ENCODE peak calls at places on chromosomes 11 and 22, in nine cellular contexts. I is astrocyte of the spinal cord, W is fibroblast of pulmonary artery, P is AG04450, A is stomach, O is neural progenitor cell, X is transverse colon, C is thoracic aorta, H is heart right ventricle. E is an unnamed sample.
A peak's percentile ranks its signal among the peaks of the same experiment; 100 is the strongest.

GRCh38 chr11:83528225-83528624 is 242.1 kb upstream of the CCDC90B start:
- DNase-seq in H (no peak), W (no peak), I (no peak), A (no peak), X (no peak), C (no peak), P (no peak), O (no peak), E (no peak)

GRCh38 chr11:92050305-92050704 is 174.3 kb upstream of the FAT3 start:
- DNase-seq in C (no peak), W (no peak), A (no peak), X (no peak), O (peak; percentile 14), I (no peak), P (no peak), H (no peak), E (no peak)

GRCh38 chr11:13463779-13464290 is 813 bp upstream of the BTBD10 start:
- DNase-seq in I (no peak), W (no peak), X (no peak), H (no peak), O (peak; percentile 52), A (no peak), C (no peak), P (no peak), E (peak; percentile 44)

GRCh38 chr11:106482920-106483761 is 405.7 kb downstream of the AASDHPPT start:
- DNase-seq in W (peak; percentile 71), P (peak; percentile 49), A (no peak), C (no peak), I (peak; percentile 85), X (no peak), O (peak; percentile 37), H (no peak), E (peak; percentile 63)

GRCh38 chr11:64647019-64647805 is 56.2 kb downstream of the SLC22A12 start:
- DNase-seq in C (no peak), W (no peak), H (no peak), A (no peak), P (no peak), O (no peak), X (no peak), I (no peak), E (no peak)

GRCh38 chr11:72411623-72412532 is 22.5 kb downstream of the CLPB start:
- DNase-seq in W (no peak), C (no peak), I (no peak), H (no peak), P (no peak), O (peak; percentile 38), X (peak; percentile 25), A (no peak), E (no peak)

GRCh38 chr22:45499746-45500145 is 2.9 kb upstream of the FBLN1 start:
- DNase-seq in X (peak; percentile 30), C (no peak), I (no peak), A (no peak), P (no peak), O (no peak), W (no peak), H (peak; percentile 71), E (no peak)

GRCh38 chr11:2193099-2193886 is 21.7 kb upstream of the TH start:
- DNase-seq in O (no peak), C (no peak), A (peak; percentile 57), W (no peak), P (no peak), H (peak; percentile 57), X (peak; percentile 64), I (no peak), E (no peak)

GRCh38 chr11:63805844-63806415 is 7.3 kb upstream of the SPINDOC start:
- DNase-seq in W (peak; percentile 79), X (no peak), H (no peak), O (no peak), I (no peak), A (no peak), C (no peak), P (no peak), E (no peak)

GRCh38 chr11:11243258-11243789 is 109.7 kb downstream of the CSNK2A3 start:
- DNase-seq in I (no peak), C (no peak), W (no peak), P (no peak), A (no peak), X (no peak), O (no peak), H (peak; percentile 28), E (no peak)

GRCh38 chr11:5364214-5364613 is 12.9 kb downstream of the OR51B6 start:
- DNase-seq in C (no peak), A (no peak), P (peak; percentile 87), O (no peak), I (peak; percentile 69), H (no peak), X (no peak), W (peak; percentile 73), E (peak; percentile 88)

GRCh38 chr11:5366856-5367255 is 15.5 kb downstream of the OR51B6 start:
- DNase-seq in X (no peak), A (no peak), H (no peak), C (no peak), W (peak; percentile 14), O (no peak), P (no peak), I (peak; percentile 12), E (peak; percentile 32)

GRCh38 chr11:5362017-5362625 is 10.8 kb downstream of the OR51B6 start:
- DNase-seq in P (no peak), W (peak; percentile 28), H (no peak), X (no peak), O (no peak), C (no peak), A (no peak), I (no peak), E (no peak)

GRCh38 chr11:5367461-5368074 is 16.0 kb upstream of the OR51M1 start:
- DNase-seq in P (peak; percentile 65), I (peak; percentile 81), C (no peak), O (no peak), H (no peak), X (no peak), W (peak; percentile 92), A (no peak), E (peak; percentile 59)

DNA sequence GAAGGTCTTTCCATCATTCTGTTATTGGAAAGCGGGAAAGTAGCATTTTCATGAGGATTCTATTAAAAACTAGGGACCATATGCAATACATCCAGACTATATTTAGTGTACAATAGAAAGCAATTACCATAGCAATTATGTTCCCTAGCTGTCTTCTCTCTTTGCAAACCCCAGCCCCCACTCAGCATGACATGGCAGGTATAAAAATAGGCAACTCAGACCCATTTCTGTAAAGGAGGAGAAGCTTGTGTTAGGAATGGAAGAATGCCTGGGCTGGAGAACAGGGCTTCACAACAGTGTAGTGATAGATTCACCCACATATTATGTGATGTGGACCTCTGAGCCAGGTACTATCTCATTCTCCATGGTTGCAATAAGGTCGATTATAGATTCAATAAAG is 12.4 kb downstream of the OR51B6 start:
- DNase-seq in O (no peak), C (no peak), P (no peak), X (no peak), H (no peak), I (no peak), W (no peak), A (no peak), E (no peak)
- TF ChIP-seq CTCF in O (no peak), C (no peak), P (no peak), X (no peak), H (no peak), I (no peak), W (no peak), A (no peak), E (no peak)

GRCh38 chr22:29702025-29702930 is 17.5 kb upstream of the CABP7 start:
- DNase-seq in W (no peak), I (no peak), P (no peak), H (no peak), C (no peak), X (peak; percentile 23), A (no peak), O (peak; percentile 58), E (peak; percentile 47)

GRCh38 chr22:29703595-29704195 is 16.1 kb upstream of the CABP7 start:
- DNase-seq in H (no peak), W (no peak), X (no peak), O (no peak), A (no peak), I (no peak), P (no peak), C (no peak), E (no peak)

GRCh38 chr22:29702931-29703594 is 16.7 kb upstream of the CABP7 start:
- DNase-seq in W (no peak), P (no peak), X (no peak), H (peak; percentile 44), A (no peak), C (no peak), I (no peak), O (peak; percentile 45), E (no peak)

GRCh38 chr22:29700206-29700948 is 19.4 kb upstream of the CABP7 start:
- DNase-seq in O (no peak), X (no peak), A (no peak), C (no peak), I (no peak), W (no peak), H (no peak), P (no peak), E (no peak)

DNA sequence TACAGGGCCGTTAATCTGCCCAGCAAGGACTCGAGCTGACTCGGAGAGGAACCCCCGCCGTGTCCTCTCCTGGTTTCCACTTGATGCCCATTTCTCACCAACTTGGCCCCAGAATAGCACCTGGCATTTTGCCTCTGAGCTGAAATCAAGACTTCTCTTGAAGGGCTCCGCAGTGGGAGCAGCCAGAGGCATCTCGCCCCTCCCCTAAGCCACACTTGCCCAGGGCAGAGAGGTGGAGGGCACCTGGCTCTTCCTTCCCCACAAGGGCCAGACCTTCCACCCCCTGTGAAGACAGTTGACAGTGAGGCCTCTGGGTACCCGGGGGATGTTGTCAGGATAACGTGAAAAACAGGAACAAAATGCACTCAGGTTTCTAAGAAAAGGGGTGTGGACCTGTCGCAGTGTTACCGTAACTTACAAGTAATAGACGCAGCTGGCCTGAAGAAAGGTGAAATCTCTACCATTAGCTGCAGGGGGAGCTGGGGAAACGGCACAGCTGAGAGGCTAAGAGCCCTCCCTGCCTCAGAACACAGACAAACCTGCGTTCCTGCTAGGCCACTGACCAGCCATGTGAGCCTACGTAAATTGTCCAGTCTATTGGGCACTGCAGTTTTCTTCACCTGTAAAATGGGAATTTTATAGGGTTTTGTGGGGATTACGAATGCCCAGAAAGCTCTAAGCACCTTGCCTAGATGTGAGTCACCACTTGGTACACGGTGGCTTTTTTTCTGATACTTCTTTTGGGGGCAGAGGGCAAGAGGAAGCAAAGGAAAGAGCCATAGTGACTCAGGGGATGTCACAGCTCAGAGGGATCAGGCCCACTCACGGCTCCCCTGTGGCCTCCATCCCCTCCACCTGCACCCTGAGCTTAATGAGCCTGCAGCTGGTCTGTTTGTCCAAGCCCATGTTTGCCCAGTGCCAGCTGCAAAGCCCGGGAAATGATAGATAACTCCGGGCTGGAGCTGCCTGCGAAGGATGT is 18.6 kb upstream of the CABP7 start:
- DNase-seq in W (peak; percentile 25), C (no peak), H (no peak), A (no peak), P (no peak), X (peak; percentile 24), I (no peak), O (peak; percentile 77), E (no peak)
- H3K4me3 ChIP-seq in W (no peak overlapping the region), C (no peak overlapping the region), H (no peak overlapping the region), A (no peak overlapping the region), P (no peak overlapping the region), X (no peak overlapping the region), I (no peak overlapping the region), O (no peak overlapping the region), E (no peak overlapping the region)

GRCh38 chr22:30288414-30289125 is 735 bp downstream of the CASTOR1 start:
- DNase-seq in X (no peak), H (no peak), P (no peak), W (no peak), O (peak; percentile 24), A (no peak), I (no peak), C (no peak), E (no peak)
- TF ChIP-seq CTCF in X (no peak), H (no peak), P (no peak), W (no peak), O (no peak), A (no peak), I (no peak), C (no peak), E (no peak)

GRCh38 chr11:45102810-45103621 is 43.4 kb upstream of the PRDM11 start:
- DNase-seq in H (peak; percentile 57), A (peak; percentile 54), P (no peak), X (peak; percentile 51), C (no peak), I (peak; percentile 76), O (peak; percentile 82), W (peak; percentile 89), E (peak; percentile 85)
- H3K4me3 ChIP-seq in H (no peak overlapping the region), A (no peak overlapping the region), P (peak overlapping the region; percentile 21), X (no peak overlapping the region), C (peak overlapping the region; percentile 13), I (no peak overlapping the region), O (no peak overlapping the region), W (no peak overlapping the region), E (no peak overlapping the region)

E was measured in foreskin fibroblast.